ENCODE peak calls at places on chromosomes 3 and 15, in four cellular contexts. A is CD4-positive, alpha-beta memory T cell; W is heart left ventricle; K is Peyer's patch. O is an unnamed sample. For H3K4me1, the result is how much of the 10 kb centered on the place peaks cover.

GRCh38 chr15:74616020-74616939 is 644 bp downstream of the CLK3 start:
- DNase-seq in A (peak), K (peak), W (peak), O (peak)

GRCh38 chr3:50170689-50171088 is 15.6 kb downstream of the SEMA3F start:
- DNase-seq in A (no peak), W (peak), K (no peak), O (no peak)

GRCh38 chr15:25088261-25088790 is 133.5 kb downstream of the SNRPN start:
- DNase-seq in W (no peak), K (no peak), A (no peak), O (peak)

GRCh38 chr3:187738400-187739124 is 6.7 kb downstream of the BCL6 start:
- DNase-seq in A (peak), W (peak), K (peak), O (peak)

GRCh38 chr15:91444656-91445055 is 344.6 kb downstream of the SV2B start:
- DNase-seq in K (no peak), A (no peak), W (no peak), O (no peak)

GRCh38 chr15:51796777-51797474 is 32.5 kb upstream of the TMOD3 start:
- DNase-seq in K (no peak), A (no peak), W (no peak), O (no peak)

GRCh38 chr15:63482874-63483323 is 21.5 kb upstream of the USP3 start:
- DNase-seq in A (no peak), W (no peak), K (no peak), O (no peak)

GRCh38 chr15:29670945-29671307 is 151.3 kb downstream of the TJP1 start:
- DNase-seq in W (no peak), K (no peak), A (no peak), O (no peak)

GRCh38 chr3:101803152-101803782 is 24.3 kb downstream of the NXPE3 start:
- DNase-seq in K (peak), A (peak), W (no peak), O (peak)

GRCh38 chr3:27387625-27388024 is 18.4 kb upstream of the NEK10 start:
- DNase-seq in K (no peak), W (no peak), A (no peak), O (no peak)

GRCh38 chr15:67823371-67824156 is 1.7 kb upstream of the SKOR1 start:
- DNase-seq in K (no peak), W (no peak), A (no peak), O (no peak)
- H3K4me3 ChIP-seq in K (peak), W (peak), A (no peak), O (no peak)

GRCh38 chr15:78944202-78944625 is 632 bp downstream of the CTSH start:
- DNase-seq in K (peak), W (peak), A (peak), O (no peak)

GRCh38 chr15:78942741-78943140 is 2.1 kb downstream of the CTSH start:
- DNase-seq in K (no peak), W (no peak), A (no peak), O (no peak)

GRCh38 chr15:78946493-78946892 is 1.6 kb upstream of the CTSH start:
- DNase-seq in K (no peak), W (no peak), A (no peak), O (no peak)

GRCh38 chr15:78944669-78945407 is at the start of gene CTSH:
- DNase-seq in A (peak), K (peak), W (peak), O (peak)

DNA sequence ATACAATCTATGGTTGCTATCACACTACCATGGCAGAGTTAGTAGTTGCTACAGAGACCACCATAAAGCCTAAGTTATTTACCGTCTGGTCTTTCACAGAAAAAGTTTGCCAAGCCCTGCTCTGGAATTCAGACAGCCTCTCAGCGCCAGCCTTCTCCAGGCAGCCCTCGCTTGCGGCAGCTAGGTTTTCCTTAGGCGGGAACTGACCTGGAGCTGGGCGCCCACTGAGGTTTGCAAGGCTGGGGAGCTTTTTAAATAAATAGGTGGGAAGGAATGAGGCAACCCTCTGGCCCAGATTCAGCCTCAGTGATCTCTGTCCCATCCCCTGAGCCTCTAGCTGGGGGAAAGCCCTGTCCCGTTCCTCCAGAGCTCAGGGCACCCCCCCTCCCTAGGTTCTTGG is 1.2 kb downstream of the CTSH start:
- DNase-seq in K (no peak), W (no peak), A (no peak), O (no peak)
- H3K4me1 ChIP-seq in K (under half), W (under half), A (under half), O (under half)

DNA sequence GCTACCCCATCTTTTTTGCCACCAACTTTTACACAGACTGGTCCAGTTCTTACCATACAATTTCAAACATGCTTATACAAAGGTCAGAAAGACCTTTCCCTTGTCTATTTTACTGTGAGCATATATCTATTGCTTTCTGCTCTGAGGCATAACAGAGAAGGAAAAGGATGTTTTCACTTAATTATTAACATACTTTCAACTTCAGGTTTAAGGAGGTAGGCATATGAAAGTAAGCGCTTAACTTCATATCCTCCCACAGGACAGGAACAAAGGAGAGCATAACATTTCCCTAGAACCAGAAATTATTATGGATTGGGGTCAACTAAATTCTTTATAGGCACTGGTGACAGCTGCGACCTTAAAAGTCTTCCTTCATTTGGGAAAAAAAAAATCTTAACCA is 1.1 kb downstream of the MYEF2 start:
- DNase-seq in W (no peak), K (no peak), A (no peak), O (no peak)
- H3K4me3 ChIP-seq in W (peak), K (no peak), A (peak), O (peak)

GRCh38 chr3:11465744-11466611 is 177.7 kb downstream of the VGLL4 start:
- DNase-seq in W (peak), K (no peak), A (no peak), O (no peak)
- H3K4me1 ChIP-seq in W (under half), K (under half), A (under half), O (under half)

GRCh38 chr15:86089422-86089821 is 9.8 kb downstream of the AGBL1 start:
- DNase-seq in A (no peak), W (no peak), K (no peak), O (no peak)
- H3K4me3 ChIP-seq in A (no peak), W (no peak), K (no peak), O (no peak)

GRCh38 chr3:177195941-177196472 is 1.3 kb downstream of the TBL1XR1 start:
- DNase-seq in K (peak), A (no peak), W (no peak), O (no peak)
- H3K4me1 ChIP-seq in K (under half), A (half or more), W (under half), O (half or more)

DNA sequence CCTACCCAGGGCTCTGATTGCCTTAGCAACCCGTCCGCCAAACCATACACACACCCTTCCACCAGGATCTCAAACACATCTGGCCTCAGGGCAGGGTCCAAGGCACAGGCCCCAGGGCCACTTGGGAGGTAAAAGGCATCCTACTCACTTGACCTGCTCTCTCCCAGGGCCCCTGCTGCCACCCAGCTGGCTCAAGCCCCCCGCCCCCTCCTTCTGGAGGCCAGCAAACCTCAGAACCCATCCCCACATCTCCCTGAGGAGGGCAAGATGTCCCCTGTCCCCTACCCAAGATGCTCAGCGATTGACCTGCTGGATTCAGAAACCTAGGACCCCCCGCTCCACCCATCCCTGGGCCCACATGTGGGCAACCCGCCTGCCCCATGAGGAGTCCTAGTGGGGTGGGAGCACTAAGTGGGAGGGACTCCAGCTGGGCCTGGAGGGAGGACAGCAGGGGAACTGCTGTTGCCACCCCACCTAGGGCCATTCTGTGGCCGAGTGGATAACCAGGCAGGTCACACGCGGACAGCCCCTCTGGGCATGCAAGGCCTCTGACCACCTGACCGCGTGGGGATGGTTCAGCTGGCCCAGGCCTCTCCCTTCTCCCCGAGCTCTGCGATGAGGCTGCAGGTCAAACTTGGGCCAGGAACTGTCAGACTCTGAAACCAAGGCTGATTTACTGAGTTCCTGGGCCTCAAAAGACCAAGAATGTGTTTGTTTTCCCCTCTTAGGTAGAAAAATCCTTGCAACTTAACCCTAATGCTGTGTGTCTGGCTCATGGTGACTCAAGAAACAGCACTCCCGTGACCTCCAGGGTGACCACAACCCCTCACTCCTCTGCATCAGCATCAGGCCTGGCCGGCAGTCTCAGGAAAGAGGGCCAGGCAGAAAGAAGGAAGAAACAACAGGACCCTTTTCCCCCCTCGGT is 4.2 kb downstream of the MFGE8 start:
- DNase-seq in K (no peak), A (no peak), W (no peak), O (no peak)
- H3K4me3 ChIP-seq in K (no peak), A (no peak), W (peak), O (no peak)

DNA sequence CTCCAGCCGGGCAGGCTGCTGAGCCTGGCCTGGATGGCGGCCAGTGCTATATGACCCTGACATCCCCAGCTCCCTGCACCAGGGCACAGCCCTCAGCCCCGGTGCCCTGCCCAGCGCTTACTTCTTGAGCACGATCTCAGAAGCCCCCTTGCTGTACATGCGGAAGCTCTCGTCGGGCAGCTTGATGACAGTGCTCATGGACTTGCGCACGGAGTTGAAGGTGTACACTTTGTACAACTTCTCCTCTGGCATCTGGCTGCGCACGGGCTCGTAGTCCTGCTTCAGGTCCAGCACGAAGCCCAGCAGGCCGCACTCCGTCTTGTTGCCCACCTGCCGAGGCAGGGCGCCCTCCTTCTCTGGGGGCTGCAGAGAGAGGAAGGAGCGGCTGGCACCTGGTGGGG is 38.8 kb upstream of the SEC13 start:
- DNase-seq in K (no peak), W (no peak), A (no peak), O (no peak)
- H3K4me1 ChIP-seq in K (under half), W (under half), A (under half), O (under half)

O was measured in CD8-positive, alpha-beta T cell.